ENCODE peak calls at places on chromosome 3, in six cellular contexts. W, T, P, M, R and N are unnamed samples.
A peak's percentile ranks its signal among the peaks of the same experiment; 100 is the strongest.

GRCh38 chr3:190058486-190059241 is 62.0 kb downstream of the P3H2 start:
- DNase-seq in W (no peak), M (no peak), P (peak; percentile 96), T (no peak), R (no peak), N (no peak)

GRCh38 chr3:140416686-140417085 is 261.2 kb upstream of the TRIM42 start:
- DNase-seq in T (no peak), M (no peak), R (no peak), W (no peak), P (no peak), N (no peak)

GRCh38 chr3:169886671-169887070 is 16.9 kb upstream of the LRRC31 start:
- DNase-seq in T (no peak), P (peak; percentile 61), R (peak; percentile 74), W (no peak), M (no peak), N (no peak)

GRCh38 chr3:194051554-194052175 is 84.3 kb upstream of the HES1 start:
- DNase-seq in R (no peak), W (no peak), T (no peak), P (peak; percentile 35), M (no peak), N (no peak)

GRCh38 chr3:124483915-124484470 is 246.3 kb upstream of the UMPS start:
- DNase-seq in T (no peak), M (no peak), W (no peak), R (peak; percentile 24), P (no peak), N (no peak)

GRCh38 chr3:192772495-192772894 is 45.2 kb upstream of the FGF12 start:
- DNase-seq in R (peak; percentile 57), P (peak; percentile 34), T (no peak), W (no peak), M (peak; percentile 2), N (peak; percentile 70)

GRCh38 chr3:452221-452620 is 255.7 kb downstream of the CHL1 start:
- DNase-seq in W (no peak), R (no peak), T (no peak), P (no peak), M (no peak), N (no peak)

GRCh38 chr3:185935465-185936263 is 2.1 kb downstream of the TRA2B start:
- DNase-seq in R (peak; percentile 63), W (no peak), P (peak; percentile 61), M (no peak), T (no peak), N (no peak)

GRCh38 chr3:160735801-160736200 is 20.2 kb upstream of the PPM1L start:
- DNase-seq in R (no peak), T (no peak), P (no peak), W (no peak), M (no peak), N (no peak)

GRCh38 chr3:98901032-98901464 is 447 bp downstream of the DCBLD2 start:
- DNase-seq in M (peak; percentile 32), T (no peak), W (peak; percentile 44), P (peak; percentile 64), R (peak; percentile 79), N (peak; percentile 58)

GRCh38 chr3:71069797-71070196 is 513.7 kb downstream of the FOXP1 start:
- DNase-seq in P (no peak), T (no peak), R (peak; percentile 67), W (peak; percentile 55), M (peak; percentile 64), N (peak; percentile 86)

GRCh38 chr3:170992854-170993253 is 33.7 kb downstream of the SLC2A2 start:
- DNase-seq in P (peak; percentile 75), R (peak; percentile 18), T (no peak), W (no peak), M (no peak), N (no peak)

GRCh38 chr3:31250116-31250813 is 282.5 kb upstream of the STT3B start:
- DNase-seq in W (peak; percentile 38), M (no peak), R (peak; percentile 78), P (peak; percentile 18), T (no peak), N (peak; percentile 65)

GRCh38 chr3:66010348-66011097 is 28.2 kb downstream of the MAGI1 start:
- DNase-seq in T (no peak), W (no peak), R (no peak), M (peak; percentile 16), P (no peak), N (peak; percentile 66)

GRCh38 chr3:62755285-62755684 is 119.9 kb downstream of the CADPS start:
- DNase-seq in M (no peak), T (peak; percentile 16), P (no peak), R (peak; percentile 5), W (no peak), N (peak; percentile 16)

GRCh38 chr3:3998140-3998977 is 199.1 kb downstream of the LRRN1 start:
- DNase-seq in P (peak; percentile 45), M (peak; percentile 52), W (peak; percentile 38), R (peak; percentile 1), T (peak; percentile 40), N (peak; percentile 61)

GRCh38 chr3:172061724-172062184 is 22.4 kb downstream of the FNDC3B start:
- DNase-seq in P (peak; percentile 45), M (peak; percentile 88), T (no peak), R (peak; percentile 54), W (no peak), N (peak; percentile 55)

GRCh38 chr3:195137638-195138588 is 133.0 kb downstream of the XXYLT1 start:
- DNase-seq in P (no peak), W (no peak), R (no peak), T (no peak), M (no peak), N (no peak)

GRCh38 chr3:170730071-170730812 is 139.8 kb downstream of the RPL22L1 start:
- DNase-seq in W (no peak), R (no peak), T (no peak), P (no peak), M (no peak), N (no peak)

GRCh38 chr3:163811996-163812395 is 1266.3 kb downstream of the SI start:
- DNase-seq in M (no peak), P (no peak), R (no peak), W (no peak), T (peak; percentile 93), N (no peak)

GRCh38 chr3:170502297-170502696 is 83.6 kb downstream of the SLC7A14 start:
- DNase-seq in W (no peak), M (no peak), R (peak; percentile 14), T (no peak), P (peak; percentile 59), N (no peak)

GRCh38 chr3:122299872-122300460 is 25.1 kb upstream of the CSTA start:
- DNase-seq in W (peak; percentile 62), M (peak; percentile 33), R (no peak), T (peak; percentile 34), P (no peak), N (peak; percentile 82)

GRCh38 chr3:161558256-161558655 is 61.6 kb downstream of the OTOL1 start:
- DNase-seq in M (no peak), P (peak; percentile 72), W (peak; percentile 82), R (no peak), T (no peak), N (peak; percentile 73)

GRCh38 chr3:171770689-171771620 is 39.3 kb downstream of the PLD1 start:
- DNase-seq in T (peak; percentile 79), W (no peak), P (peak; percentile 87), M (peak; percentile 68), R (peak; percentile 94), N (peak; percentile 89)

GRCh38 chr3:11566478-11566877 is 77.2 kb downstream of the VGLL4 start:
- DNase-seq in M (no peak), P (no peak), R (no peak), W (no peak), T (no peak), N (no peak)

GRCh38 chr3:134298281-134298680 is 47.6 kb upstream of the RYK start:
- DNase-seq in T (no peak), R (no peak), M (no peak), P (no peak), W (no peak), N (no peak)

GRCh38 chr3:144332866-144333265 is 361.2 kb downstream of the DIPK2A start:
- DNase-seq in T (no peak), W (no peak), M (no peak), P (no peak), R (no peak), N (no peak)

GRCh38 chr3:170470063-170471006 is 51.7 kb downstream of the CLDN11 start:
- DNase-seq in M (no peak), W (no peak), T (no peak), R (peak; percentile 60), P (peak; percentile 76), N (no peak)

GRCh38 chr3:43997788-43998373 is 243.8 kb upstream of the TOPAZ1 start:
- DNase-seq in R (peak; percentile 23), M (no peak), W (no peak), P (no peak), T (no peak), N (no peak)

GRCh38 chr3:43995078-43995928 is 246.4 kb upstream of the TOPAZ1 start:
- DNase-seq in T (no peak), M (no peak), P (peak; percentile 20), R (peak; percentile 70), W (no peak), N (peak; percentile 50)

GRCh38 chr3:43996379-43997301 is 245.0 kb upstream of the TOPAZ1 start:
- DNase-seq in R (peak; percentile 58), W (no peak), P (no peak), T (no peak), M (no peak), N (no peak)

GRCh38 chr3:43994594-43995077 is 247.1 kb upstream of the TOPAZ1 start:
- DNase-seq in T (no peak), P (no peak), R (no peak), W (no peak), M (no peak), N (no peak)

GRCh38 chr3:43995929-43996378 is 245.7 kb upstream of the TOPAZ1 start:
- DNase-seq in T (no peak), R (peak; percentile 13), W (no peak), M (no peak), P (no peak), N (no peak)
- TF ChIP-seq EZH2 in T (no peak), R (peak; percentile 97), W (no peak), M (no peak), P (peak; percentile 20), N (no peak)

GRCh38 chr3:2097641-2098191 is 950 bp upstream of the CNTN4 start:
- DNase-seq in P (no peak), R (no peak), W (no peak), T (peak; percentile 12), M (no peak), N (no peak)
- TF ChIP-seq EZH2 in P (no peak), R (no peak), W (no peak), T (no peak), M (no peak), N (no peak)

GRCh38 chr3:145807990-145808389 is 353.0 kb downstream of the PLOD2 start:
- DNase-seq in M (no peak), P (peak; percentile 59), R (peak; percentile 6), T (no peak), W (no peak), N (peak; percentile 7)

GRCh38 chr3:145817870-145818483 is 343.0 kb downstream of the PLOD2 start:
- DNase-seq in T (no peak), M (no peak), W (no peak), P (no peak), R (no peak), N (no peak)

GRCh38 chr3:145815707-145816413 is 345.1 kb downstream of the PLOD2 start:
- DNase-seq in W (no peak), P (no peak), M (no peak), R (no peak), T (no peak), N (no peak)

GRCh38 chr3:145812396-145812795 is 348.6 kb downstream of the PLOD2 start:
- DNase-seq in W (no peak), R (no peak), M (no peak), P (no peak), T (no peak), N (no peak)
- TF ChIP-seq EZH2 in W (no peak), R (no peak), M (no peak), P (no peak), T (no peak), N (no peak)

GRCh38 chr3:128388932-128389331 is 77.8 kb downstream of the DNAJB8 start:
- DNase-seq in T (no peak), M (no peak), W (no peak), R (no peak), P (no peak), N (no peak)
- TF ChIP-seq EZH2 in T (no peak), M (no peak), W (no peak), R (no peak), P (no peak), N (no peak)